ENCODE peak calls at places on chromosomes 3 and 15, in five cellular contexts. K, Y, X, B and O are unnamed samples.

GRCh38 chr3:131349946-131350347 is 31.6 kb upstream of the NUDT16 start:
- DNase-seq in B (no peak), X (no peak), Y (peak; percentile 70), K (peak; percentile 49), O (no peak)

GRCh38 chr15:80343610-80344009 is 60.6 kb upstream of the ARNT2 start:
- DNase-seq in K (peak; percentile 89), B (peak; percentile 18), Y (peak; percentile 68), X (peak; percentile 22), O (no peak)

GRCh38 chr3:170809975-170810357 is 60.0 kb downstream of the RPL22L1 start:
- DNase-seq in Y (peak; percentile 64), B (no peak), X (no peak), K (no peak), O (peak; percentile 29)

GRCh38 chr15:39584266-39584659 is 3.4 kb downstream of the THBS1 start:
- DNase-seq in X (no peak), K (no peak), B (no peak), Y (no peak), O (no peak)

GRCh38 chr3:66473637-66474036 is 27.2 kb downstream of the LRIG1 start:
- DNase-seq in X (no peak), K (no peak), Y (peak; percentile 86), B (no peak), O (no peak)

GRCh38 chr15:78177447-78177873 is 28.3 kb downstream of the IDH3A start:
- DNase-seq in B (peak; percentile 58), Y (no peak), X (no peak), K (no peak), O (peak; percentile 62)

GRCh38 chr3:39941941-39942340 is 132.5 kb downstream of the MYRIP start:
- DNase-seq in K (no peak), B (peak; percentile 28), Y (no peak), X (no peak), O (no peak)

GRCh38 chr3:49005298-49005680 is 1.9 kb upstream of the WDR6 start:
- DNase-seq in B (no peak), Y (no peak), X (no peak), K (no peak), O (no peak)

GRCh38 chr3:83460051-83460450 is 1498.7 kb upstream of the CADM2 start:
- DNase-seq in Y (no peak), X (no peak), K (no peak), B (no peak), O (no peak)

GRCh38 chr3:46711770-46712169 is 5.9 kb downstream of the PRSS50 start:
- DNase-seq in B (no peak), Y (no peak), K (no peak), X (no peak), O (no peak)

GRCh38 chr3:127751163-127751621 is 71.1 kb downstream of the MGLL start:
- DNase-seq in X (no peak), B (no peak), K (no peak), Y (peak; percentile 32), O (no peak)

GRCh38 chr3:190491533-190492054 is 22.3 kb upstream of the IL1RAP start:
- DNase-seq in K (no peak), Y (no peak), B (no peak), X (no peak), O (no peak)

GRCh38 chr15:44038801-44039200 is 156.3 kb downstream of the FRMD5 start:
- DNase-seq in X (no peak), B (no peak), Y (peak; percentile 66), K (no peak), O (no peak)

GRCh38 chr15:62390793-62391543 is 225.9 kb upstream of the C2CD4B start:
- DNase-seq in X (peak; percentile 27), Y (peak; percentile 36), B (peak; percentile 36), K (peak; percentile 53), O (peak; percentile 57)

GRCh38 chr3:48694610-48695051 is 8.9 kb upstream of the NCKIPSD start:
- DNase-seq in X (peak; percentile 93), K (peak; percentile 88), B (peak; percentile 49), Y (peak; percentile 85), O (no peak)

GRCh38 chr15:94367726-94368535 is 136.6 kb downstream of the MCTP2 start:
- DNase-seq in X (no peak), K (no peak), Y (no peak), B (no peak), O (no peak)

GRCh38 chr3:128167646-128167972 is 14.3 kb downstream of the EEFSEC start:
- DNase-seq in B (no peak), X (no peak), K (no peak), Y (no peak), O (no peak)

GRCh38 chr15:25237291-25237978 is 201.4 kb downstream of the UBE3A start:
- DNase-seq in X (no peak), B (no peak), Y (no peak), K (no peak), O (no peak)

GRCh38 chr3:131976448-131976847 is 58.4 kb downstream of the CPNE4 start:
- DNase-seq in Y (no peak), X (no peak), B (no peak), K (no peak), O (no peak)

GRCh38 chr15:85379403-85380131 is 836 bp upstream of the AKAP13 start:
- DNase-seq in X (no peak), K (no peak), B (peak; percentile 30), Y (no peak), O (peak; percentile 47)

GRCh38 chr3:40847571-40847992 is 322.8 kb downstream of the ZNF621 start:
- DNase-seq in Y (no peak), X (peak; percentile 28), K (no peak), B (no peak), O (no peak)

GRCh38 chr3:138458774-138459499 is 24.5 kb downstream of the ESYT3 start:
- DNase-seq in K (no peak), X (no peak), B (no peak), Y (no peak), O (no peak)

GRCh38 chr15:98856540-98856907 is 151.1 kb downstream of the PGPEP1L start:
- DNase-seq in Y (peak; percentile 96), B (no peak), X (no peak), K (no peak), O (no peak)

GRCh38 chr3:24088782-24089181 is 143.7 kb downstream of the NR1D2 start:
- DNase-seq in X (no peak), B (no peak), Y (peak; percentile 41), K (no peak), O (peak; percentile 10)

GRCh38 chr3:58572013-58572633 is 5.1 kb downstream of the FAM107A start:
- DNase-seq in B (no peak), X (no peak), Y (no peak), K (no peak), O (peak; percentile 41)

GRCh38 chr3:127566801-127567200 is 23.7 kb downstream of the TPRA1 start:
- DNase-seq in K (no peak), X (no peak), B (no peak), Y (no peak), O (no peak)

GRCh38 chr3:117282506-117282905 is 572.9 kb downstream of the TUSC7 start:
- DNase-seq in B (no peak), K (no peak), Y (no peak), X (no peak), O (no peak)

GRCh38 chr15:90419202-90419601 is 31.2 kb downstream of the IQGAP1 start:
- DNase-seq in X (no peak), K (no peak), B (no peak), Y (no peak), O (no peak)

GRCh38 chr3:181824961-181825360 is 113.2 kb downstream of the SOX2 start:
- DNase-seq in X (no peak), Y (no peak), B (no peak), K (no peak), O (no peak)

GRCh38 chr15:98999233-98999632 is 8.4 kb downstream of the PGPEP1L start:
- DNase-seq in X (no peak), K (no peak), Y (no peak), B (no peak), O (no peak)

GRCh38 chr3:65174713-65175112 is 486.9 kb upstream of the ADAMTS9 start:
- DNase-seq in K (no peak), X (no peak), B (no peak), Y (no peak), O (no peak)

GRCh38 chr3:78116874-78117273 is 1077.0 kb downstream of the ROBO2 start:
- DNase-seq in K (no peak), X (no peak), Y (no peak), B (no peak), O (peak; percentile 10)

GRCh38 chr15:59159210-59159609 is 47.4 kb upstream of the LDHAL6B start:
- DNase-seq in Y (no peak), K (no peak), X (no peak), B (no peak), O (no peak)
- TF ChIP-seq POLR2A in Y (no peak), K (no peak), X (no peak), B (no peak), O (no peak)

DNA sequence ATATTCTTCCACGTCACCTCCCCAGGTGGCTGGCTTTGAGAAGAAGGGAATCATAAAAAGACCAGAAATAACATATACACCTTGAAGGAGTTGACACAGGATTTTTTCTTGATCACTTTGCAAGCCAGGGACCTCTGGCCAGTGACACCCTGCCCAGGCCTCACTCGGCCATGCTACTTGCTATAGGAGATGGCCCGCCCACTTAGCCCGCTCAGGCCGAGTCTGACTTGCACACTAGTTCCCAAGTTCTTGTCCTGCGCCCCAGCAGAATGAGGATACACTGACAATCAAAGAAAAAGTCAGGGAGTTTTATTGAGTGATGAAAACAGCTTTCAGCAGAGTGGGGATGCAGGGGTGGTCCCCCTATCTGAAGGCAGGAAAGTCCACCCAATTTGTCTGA is 1046.1 kb upstream of the CFAP20DC start:
- DNase-seq in K (no peak), B (no peak), X (no peak), Y (no peak), O (no peak)
- TF ChIP-seq POLR2A in K (no peak), B (no peak), X (no peak), Y (no peak), O (no peak)

DNA sequence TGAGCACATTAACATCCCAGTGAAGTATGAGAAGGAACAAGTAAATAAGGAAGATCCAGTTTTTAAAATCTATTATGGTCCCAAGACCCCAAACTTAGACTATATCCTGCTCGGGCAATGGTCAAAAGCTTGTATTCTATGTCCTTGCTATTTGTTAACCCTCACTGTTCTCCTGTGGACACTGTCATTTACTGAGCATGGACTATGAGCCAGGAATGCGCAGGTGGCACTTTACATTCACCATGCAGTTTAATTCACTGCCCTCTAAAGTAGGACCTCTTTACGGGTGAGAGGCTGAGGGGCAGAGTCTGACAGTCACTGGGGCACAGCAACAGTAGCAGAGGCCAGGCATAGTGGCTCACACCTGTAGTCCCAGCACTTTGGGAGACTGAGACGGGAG is 28.6 kb downstream of the SPATA12 start:
- DNase-seq in B (no peak), K (no peak), Y (no peak), X (no peak), O (no peak)
- TF ChIP-seq POLR2A in B (no peak), K (no peak), Y (no peak), X (no peak), O (no peak)

DNA sequence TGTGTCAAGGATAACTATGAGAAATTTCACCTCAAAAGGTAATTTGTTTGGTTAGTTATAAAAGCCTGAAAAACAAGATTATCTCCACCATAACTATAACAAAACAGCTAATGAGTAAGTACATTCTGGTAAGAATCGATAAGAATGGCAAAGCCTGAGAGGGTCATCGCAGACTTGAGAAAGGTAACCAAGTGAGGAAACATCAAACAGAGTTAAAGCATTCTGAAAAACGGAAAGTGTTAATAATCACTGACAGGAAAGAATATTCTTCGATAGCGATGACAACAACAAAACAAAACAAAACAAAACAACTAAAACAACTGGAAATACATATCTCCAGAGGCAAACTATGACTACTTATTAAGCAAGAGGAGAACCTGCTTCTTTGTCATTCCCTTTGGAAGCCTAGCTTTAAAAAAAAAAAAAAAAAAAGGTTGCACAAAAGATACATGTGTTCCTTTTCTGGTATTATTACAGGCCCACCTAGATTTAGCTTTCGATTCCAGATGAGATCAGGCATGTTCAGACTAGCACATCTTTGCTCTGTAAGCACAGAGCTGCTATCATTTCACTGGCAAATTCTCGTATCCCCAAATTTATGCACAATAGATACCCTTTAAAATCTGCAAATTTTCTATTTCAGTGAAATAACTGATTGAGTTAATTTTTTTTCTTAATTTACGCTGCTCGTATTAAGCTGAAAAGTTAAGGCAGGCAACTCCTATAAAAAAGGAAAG is 155.6 kb downstream of the TIGIT start:
- DNase-seq in X (no peak), K (no peak), B (no peak), Y (no peak), O (no peak)
- TF ChIP-seq POLR2A in X (no peak), K (no peak), B (no peak), Y (no peak), O (no peak)